ENCODE peak calls at places on chromosome 21, in five cellular contexts. N is stimulated activated CD8-positive, alpha-beta memory T cell treated with anti-CD3 and anti-CD28 coated beads, Interleukin-4, amount 100 ng/mL, for 48 hours; Q is tibial nerve; U is testis; D is foreskin keratinocyte. S is an unnamed sample.
A peak's percentile ranks its signal among the peaks of the same experiment; 100 is the strongest.

GRCh38 chr21:25362375-25363267 is 244.7 kb downstream of the MRPL39 start:
- DNase-seq in D (no peak), N (no peak), U (no peak), Q (no peak), S (no peak)

GRCh38 chr21:35236090-35236489 is 187.0 kb upstream of the RUNX1 start:
- DNase-seq in N (no peak), U (no peak), D (no peak), Q (no peak), S (no peak)

GRCh38 chr21:46066843-46067331 is 31.0 kb upstream of the COL6A2 start:
- DNase-seq in Q (no peak), U (peak; percentile 41), D (no peak), N (no peak), S (no peak)

GRCh38 chr21:31686272-31686913 is 26.9 kb downstream of the SOD1 start:
- DNase-seq in D (no peak), U (peak; percentile 48), Q (no peak), N (no peak), S (no peak)

GRCh38 chr21:27110956-27111355 is 144.1 kb upstream of the ADAMTS5 start:
- DNase-seq in Q (no peak), U (no peak), N (no peak), D (no peak), S (no peak)

GRCh38 chr21:32929633-32930038 is 96.1 kb upstream of the OLIG2 start:
- DNase-seq in U (no peak), D (no peak), Q (no peak), N (no peak), S (no peak)

GRCh38 chr21:38048241-38048640 is 132.0 kb upstream of the KCNJ6 start:
- DNase-seq in N (no peak), Q (no peak), U (no peak), D (no peak), S (no peak)

GRCh38 chr21:32520885-32521735 is 64.2 kb downstream of the TCP10L start:
- DNase-seq in N (no peak), U (peak; percentile 85), D (peak; percentile 61), Q (peak; percentile 87), S (peak; percentile 84)

GRCh38 chr21:33355996-33356395 is 31.2 kb downstream of the IFNAR1 start:
- DNase-seq in D (no peak), Q (no peak), U (no peak), N (no peak), S (no peak)

GRCh38 chr21:38487906-38488639 is 10.2 kb downstream of the ERG start:
- DNase-seq in Q (no peak), U (no peak), D (no peak), N (no peak), S (no peak)

GRCh38 chr21:33870768-33871167 is 44.8 kb downstream of the ATP5PO start:
- DNase-seq in Q (no peak), U (no peak), D (peak; percentile 33), N (no peak), S (no peak)

GRCh38 chr21:42013338-42013737 is 3.2 kb upstream of the ZBTB21 start:
- DNase-seq in D (no peak), U (no peak), N (no peak), Q (no peak), S (no peak)

GRCh38 chr21:16569679-16570078 is 839.9 kb downstream of the USP25 start:
- DNase-seq in U (no peak), D (no peak), Q (no peak), N (no peak), S (no peak)

GRCh38 chr21:46457801-46458314 is 833 bp upstream of the DIP2A start:
- DNase-seq in Q (no peak), D (peak; percentile 53), N (no peak), U (peak; percentile 64), S (no peak)

GRCh38 chr21:25375675-25376074 is 231.6 kb downstream of the MRPL39 start:
- DNase-seq in Q (no peak), U (no peak), D (no peak), N (no peak), S (no peak)

GRCh38 chr21:38804030-38804616 is 1.6 kb upstream of the ETS2 start:
- DNase-seq in N (no peak), D (no peak), U (no peak), Q (no peak), S (no peak)

GRCh38 chr21:16377857-16378256 is 648.1 kb downstream of the USP25 start:
- DNase-seq in U (no peak), Q (no peak), D (no peak), N (no peak), S (no peak)

GRCh38 chr21:16956824-16957223 is 556.0 kb upstream of the CXADR start:
- DNase-seq in N (no peak), U (no peak), Q (no peak), D (no peak), S (no peak)

GRCh38 chr21:38544681-38545080 is 46.4 kb upstream of the ERG start:
- DNase-seq in Q (no peak), N (no peak), U (no peak), D (peak; percentile 64), S (no peak)

GRCh38 chr21:14926186-14926585 is 138.6 kb downstream of the NRIP1 start:
- DNase-seq in D (no peak), N (no peak), Q (no peak), U (no peak), S (no peak)

GRCh38 chr21:29264721-29265120 is 34.0 kb upstream of the BACH1 start:
- DNase-seq in Q (no peak), U (no peak), D (no peak), N (no peak), S (no peak)

GRCh38 chr21:34552324-34553198 is 40.6 kb upstream of the KCNE1 start:
- DNase-seq in U (no peak), D (no peak), Q (no peak), N (no peak), S (no peak)

GRCh38 chr21:26070121-26070520 is 100.4 kb downstream of the APP start:
- DNase-seq in Q (no peak), D (no peak), N (no peak), U (no peak), S (no peak)

GRCh38 chr21:38264581-38264980 is 7.8 kb downstream of the KCNJ15 start:
- DNase-seq in N (no peak), D (no peak), Q (no peak), U (no peak), S (no peak)

GRCh38 chr21:42282021-42282420 is 33.2 kb downstream of the TFF3 start:
- DNase-seq in N (no peak), Q (no peak), U (no peak), D (no peak), S (no peak)

GRCh38 chr21:40507978-40508377 is 339.0 kb downstream of the DSCAM start:
- DNase-seq in D (peak; percentile 59), N (no peak), U (no peak), Q (no peak), S (peak; percentile 36)

GRCh38 chr21:44984792-44985440 is 45.1 kb downstream of the SLX9 start:
- DNase-seq in D (no peak), N (no peak), U (no peak), Q (no peak), S (no peak)

GRCh38 chr21:20997633-20998455 is at the start of gene NCAM2:
- DNase-seq in U (peak; percentile 81), Q (peak; percentile 39), N (peak; percentile 57), D (peak; percentile 22), S (no peak)

GRCh38 chr21:33403128-33403785 is at the start of gene IFNGR2:
- DNase-seq in N (peak; percentile 39), U (peak; percentile 43), Q (no peak), D (no peak), S (no peak)

GRCh38 chr21:14010729-14011128 is 200.0 kb downstream of the LIPI start:
- DNase-seq in D (no peak), Q (no peak), U (no peak), N (no peak), S (no peak)

GRCh38 chr21:39637197-39637970 is 24.6 kb downstream of the B3GALT5 start:
- DNase-seq in D (no peak), Q (no peak), N (no peak), U (no peak), S (no peak)

GRCh38 chr21:37994211-37994610 is 78.0 kb upstream of the KCNJ6 start:
- DNase-seq in N (no peak), U (no peak), Q (no peak), D (no peak), S (no peak)

GRCh38 chr21:32386195-32386870 is 6.5 kb downstream of the URB1 start:
- DNase-seq in U (peak; percentile 63), D (peak; percentile 83), N (no peak), Q (no peak), S (no peak)

GRCh38 chr21:27406297-27407009 is 439.6 kb upstream of the ADAMTS5 start:
- DNase-seq in D (no peak), U (no peak), Q (no peak), N (no peak), S (no peak)

GRCh38 chr21:27564684-27565280 is 597.9 kb upstream of the ADAMTS5 start:
- DNase-seq in N (no peak), U (peak; percentile 68), D (peak; percentile 54), Q (no peak), S (no peak)

GRCh38 chr21:46286668-46286982 is 483 bp downstream of the YBEY start:
- DNase-seq in Q (no peak), N (no peak), D (no peak), U (no peak), S (no peak)